ENCODE peak calls at places on chromosomes 11 and 22, in nine cellular contexts. One of them, this sample, is unnamed.

GRCh38 chr11:128315933-128316332 is 271.4 kb downstream of the ETS1 start:
- DNase-seq in PC-9: no peak
- DNase-seq in SJSA1: no peak
- DNase-seq in A549: no peak
- DNase-seq in CD4-positive, CD25-positive, alpha-beta regulatory T cell: no peak
- DNase-seq in heart right ventricle: no peak
- DNase-seq in kidney: no peak
- DNase-seq in colonic mucosa: no peak
- DNase-seq in suprapubic skin: no peak
- DNase-seq in this sample: no peak

GRCh38 chr22:36237462-36238347 is 1.6 kb downstream of the APOL2 start:
- DNase-seq in PC-9: peak; percentile 48
- DNase-seq in SJSA1: no peak
- DNase-seq in A549: no peak
- DNase-seq in CD4-positive, CD25-positive, alpha-beta regulatory T cell: peak; percentile 66
- DNase-seq in heart right ventricle: no peak
- DNase-seq in kidney: no peak
- DNase-seq in colonic mucosa: no peak
- DNase-seq in suprapubic skin: no peak
- DNase-seq in this sample: no peak

GRCh38 chr11:114280696-114281095 is 15.5 kb upstream of the NNMT start:
- DNase-seq in PC-9: no peak
- DNase-seq in SJSA1: peak; percentile 70
- DNase-seq in A549: peak; percentile 89
- DNase-seq in CD4-positive, CD25-positive, alpha-beta regulatory T cell: peak; percentile 51
- DNase-seq in heart right ventricle: peak; percentile 41
- DNase-seq in kidney: peak; percentile 89
- DNase-seq in colonic mucosa: peak; percentile 59
- DNase-seq in suprapubic skin: peak; percentile 86
- DNase-seq in this sample: peak; percentile 58

GRCh38 chr22:41447435-41448188 is 1.0 kb upstream of the TOB2 start:
- DNase-seq in PC-9: peak; percentile 52
- DNase-seq in SJSA1: peak; percentile 73
- DNase-seq in A549: peak; percentile 60
- DNase-seq in CD4-positive, CD25-positive, alpha-beta regulatory T cell: peak; percentile 70
- DNase-seq in heart right ventricle: peak; percentile 79
- DNase-seq in kidney: peak; percentile 91
- DNase-seq in colonic mucosa: peak; percentile 74
- DNase-seq in suprapubic skin: peak; percentile 85
- DNase-seq in this sample: peak; percentile 65

GRCh38 chr11:12691473-12691872 is 17.3 kb downstream of the TEAD1 start:
- DNase-seq in PC-9: no peak
- DNase-seq in SJSA1: no peak
- DNase-seq in A549: no peak
- DNase-seq in CD4-positive, CD25-positive, alpha-beta regulatory T cell: no peak
- DNase-seq in heart right ventricle: no peak
- DNase-seq in kidney: no peak
- DNase-seq in colonic mucosa: no peak
- DNase-seq in suprapubic skin: no peak
- DNase-seq in this sample: no peak

GRCh38 chr22:19943665-19944026 is 2.0 kb upstream of the TXNRD2 start:
- DNase-seq in PC-9: no peak
- DNase-seq in SJSA1: peak; percentile 92
- DNase-seq in A549: peak; percentile 46
- DNase-seq in CD4-positive, CD25-positive, alpha-beta regulatory T cell: peak; percentile 18
- DNase-seq in heart right ventricle: no peak
- DNase-seq in kidney: peak; percentile 32
- DNase-seq in colonic mucosa: no peak
- DNase-seq in suprapubic skin: no peak
- DNase-seq in this sample: no peak

GRCh38 chr11:11155962-11156815 is 196.9 kb downstream of the CSNK2A3 start:
- DNase-seq in PC-9: no peak
- DNase-seq in SJSA1: no peak
- DNase-seq in A549: peak; percentile 9
- DNase-seq in CD4-positive, CD25-positive, alpha-beta regulatory T cell: peak; percentile 62
- DNase-seq in heart right ventricle: peak; percentile 26
- DNase-seq in kidney: no peak
- DNase-seq in colonic mucosa: no peak
- DNase-seq in suprapubic skin: no peak
- DNase-seq in this sample: no peak

GRCh38 chr22:23831261-23831660 is 7.5 kb downstream of the DERL3 start:
- DNase-seq in PC-9: no peak
- DNase-seq in SJSA1: no peak
- DNase-seq in A549: no peak
- DNase-seq in CD4-positive, CD25-positive, alpha-beta regulatory T cell: no peak
- DNase-seq in heart right ventricle: no peak
- DNase-seq in kidney: peak; percentile 25
- DNase-seq in colonic mucosa: no peak
- DNase-seq in suprapubic skin: peak; percentile 36
- DNase-seq in this sample: no peak

GRCh38 chr11:77776455-77776854 is 44.1 kb downstream of the RSF1 start:
- DNase-seq in PC-9: no peak
- DNase-seq in SJSA1: no peak
- DNase-seq in A549: peak; percentile 21
- DNase-seq in CD4-positive, CD25-positive, alpha-beta regulatory T cell: peak; percentile 44
- DNase-seq in heart right ventricle: no peak
- DNase-seq in kidney: no peak
- DNase-seq in colonic mucosa: no peak
- DNase-seq in suprapubic skin: no peak
- DNase-seq in this sample: no peak

GRCh38 chr22:50082197-50082715 is 3.0 kb downstream of the MLC1 start:
- DNase-seq in PC-9: no peak
- DNase-seq in SJSA1: no peak
- DNase-seq in A549: no peak
- DNase-seq in CD4-positive, CD25-positive, alpha-beta regulatory T cell: no peak
- DNase-seq in heart right ventricle: no peak
- DNase-seq in kidney: no peak
- DNase-seq in colonic mucosa: no peak
- DNase-seq in suprapubic skin: no peak
- DNase-seq in this sample: no peak

GRCh38 chr22:27776410-27776958 is 25.1 kb downstream of the MN1 start:
- DNase-seq in PC-9: no peak
- DNase-seq in SJSA1: peak; percentile 59
- DNase-seq in A549: no peak
- DNase-seq in CD4-positive, CD25-positive, alpha-beta regulatory T cell: no peak
- DNase-seq in heart right ventricle: no peak
- DNase-seq in kidney: no peak
- DNase-seq in colonic mucosa: no peak
- DNase-seq in suprapubic skin: no peak
- DNase-seq in this sample: no peak

GRCh38 chr11:133928628-133929059 is 28.1 kb downstream of the IGSF9B start:
- DNase-seq in PC-9: no peak
- DNase-seq in SJSA1: no peak
- DNase-seq in A549: no peak
- DNase-seq in CD4-positive, CD25-positive, alpha-beta regulatory T cell: peak; percentile 93
- DNase-seq in heart right ventricle: no peak
- DNase-seq in kidney: no peak
- DNase-seq in colonic mucosa: peak; percentile 38
- DNase-seq in suprapubic skin: no peak
- DNase-seq in this sample: no peak

GRCh38 chr11:68213555-68214172 is 568 bp upstream of the KMT5B start:
- DNase-seq in PC-9: peak; percentile 72
- DNase-seq in SJSA1: peak; percentile 100
- DNase-seq in A549: peak; percentile 98
- DNase-seq in CD4-positive, CD25-positive, alpha-beta regulatory T cell: peak; percentile 94
- DNase-seq in heart right ventricle: peak; percentile 87
- DNase-seq in kidney: peak; percentile 96
- DNase-seq in colonic mucosa: peak; percentile 79
- DNase-seq in suprapubic skin: peak; percentile 88
- DNase-seq in this sample: peak; percentile 79

GRCh38 chr22:20745177-20745576 is 28.7 kb upstream of the SERPIND1 start:
- DNase-seq in PC-9: no peak
- DNase-seq in SJSA1: no peak
- DNase-seq in A549: no peak
- DNase-seq in CD4-positive, CD25-positive, alpha-beta regulatory T cell: no peak
- DNase-seq in heart right ventricle: no peak
- DNase-seq in kidney: no peak
- DNase-seq in colonic mucosa: no peak
- DNase-seq in suprapubic skin: no peak
- DNase-seq in this sample: no peak

GRCh38 chr11:10459029-10459970 is 4.2 kb downstream of the AMPD3 start:
- DNase-seq in PC-9: no peak
- DNase-seq in SJSA1: no peak
- DNase-seq in A549: no peak
- DNase-seq in CD4-positive, CD25-positive, alpha-beta regulatory T cell: peak; percentile 90
- DNase-seq in heart right ventricle: no peak
- DNase-seq in kidney: no peak
- DNase-seq in colonic mucosa: no peak
- DNase-seq in suprapubic skin: no peak
- DNase-seq in this sample: no peak

DNA sequence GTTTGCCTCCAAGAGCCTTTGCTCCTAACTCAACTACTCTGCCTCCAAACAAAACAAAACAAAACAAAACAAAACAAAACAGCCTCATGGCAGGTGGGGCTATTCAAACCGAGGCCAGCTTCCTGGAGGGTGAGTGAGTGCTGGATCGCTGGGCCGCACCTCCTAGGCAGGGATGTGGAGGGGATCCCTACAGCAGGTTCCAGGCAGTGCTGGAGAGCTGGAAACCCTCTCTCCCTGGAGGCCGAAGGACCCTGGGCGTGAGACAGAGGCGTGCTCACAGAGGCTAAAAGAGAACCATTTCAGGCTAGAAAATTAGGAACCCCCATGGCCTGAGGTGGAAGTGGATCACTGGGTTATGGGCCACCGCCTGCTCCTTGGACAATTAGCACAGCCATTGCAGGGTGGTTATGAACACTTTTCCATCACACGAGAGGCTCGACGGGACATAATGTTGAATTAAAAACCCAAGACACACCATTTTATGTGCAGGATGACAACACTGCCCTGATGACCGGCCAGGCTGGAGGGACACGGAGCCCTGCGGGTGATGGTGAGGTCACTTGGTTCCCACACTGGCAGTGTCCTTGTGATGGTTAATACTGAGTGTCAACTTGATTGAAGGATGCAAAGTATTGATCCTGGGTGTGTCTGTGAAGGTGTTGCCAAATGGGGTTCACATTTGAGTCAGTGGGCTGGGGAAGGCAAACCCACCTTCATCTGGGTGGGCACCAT is 35.2 kb downstream of the SHISAL1 start:
- DNase-seq in PC-9: no peak
- DNase-seq in SJSA1: no peak
- DNase-seq in A549: no peak
- DNase-seq in CD4-positive, CD25-positive, alpha-beta regulatory T cell: no peak
- DNase-seq in heart right ventricle: no peak
- DNase-seq in kidney: peak; percentile 23
- DNase-seq in colonic mucosa: no peak
- DNase-seq in suprapubic skin: no peak
- DNase-seq in this sample: no peak
- H3K4me1 ChIP-seq in PC-9: no peaks in the 10 kb centered on the region
- H3K4me1 ChIP-seq in SJSA1: no peaks in the 10 kb centered on the region
- H3K4me1 ChIP-seq in A549: no peaks in the 10 kb centered on the region
- H3K4me1 ChIP-seq in CD4-positive, CD25-positive, alpha-beta regulatory T cell: no peaks in the 10 kb centered on the region
- H3K4me1 ChIP-seq in heart right ventricle: no peaks in the 10 kb centered on the region
- H3K4me1 ChIP-seq in kidney: no peaks in the 10 kb centered on the region
- H3K4me1 ChIP-seq in colonic mucosa: no peaks in the 10 kb centered on the region
- H3K4me1 ChIP-seq in suprapubic skin: no peaks in the 10 kb centered on the region
- H3K4me1 ChIP-seq in this sample: no peaks in the 10 kb centered on the region

GRCh38 chr11:102915044-102915375 is 40.2 kb upstream of the MMP12 start:
- DNase-seq in PC-9: no peak
- DNase-seq in SJSA1: no peak
- DNase-seq in A549: no peak
- DNase-seq in CD4-positive, CD25-positive, alpha-beta regulatory T cell: no peak
- DNase-seq in heart right ventricle: no peak
- DNase-seq in kidney: no peak
- DNase-seq in colonic mucosa: no peak
- DNase-seq in suprapubic skin: no peak
- DNase-seq in this sample: no peak
- H3K4me1 ChIP-seq in PC-9: peaks cover 24% of the 10 kb centered on the region
- H3K4me1 ChIP-seq in SJSA1: no peaks in the 10 kb centered on the region
- H3K4me1 ChIP-seq in A549: no peaks in the 10 kb centered on the region
- H3K4me1 ChIP-seq in CD4-positive, CD25-positive, alpha-beta regulatory T cell: no peaks in the 10 kb centered on the region
- H3K4me1 ChIP-seq in heart right ventricle: no peaks in the 10 kb centered on the region
- H3K4me1 ChIP-seq in kidney: no peaks in the 10 kb centered on the region
- H3K4me1 ChIP-seq in colonic mucosa: no peaks in the 10 kb centered on the region
- H3K4me1 ChIP-seq in suprapubic skin: no peaks in the 10 kb centered on the region
- H3K4me1 ChIP-seq in this sample: no peaks in the 10 kb centered on the region

GRCh38 chr11:14132312-14132711 is 169.8 kb downstream of the SPON1 start:
- DNase-seq in PC-9: no peak
- DNase-seq in SJSA1: no peak
- DNase-seq in A549: no peak
- DNase-seq in CD4-positive, CD25-positive, alpha-beta regulatory T cell: no peak
- DNase-seq in heart right ventricle: no peak
- DNase-seq in kidney: no peak
- DNase-seq in colonic mucosa: peak; percentile 34
- DNase-seq in suprapubic skin: no peak
- DNase-seq in this sample: no peak

GRCh38 chr11:14125529-14125928 is 163.0 kb downstream of the SPON1 start:
- DNase-seq in PC-9: peak; percentile 74
- DNase-seq in SJSA1: no peak
- DNase-seq in A549: no peak
- DNase-seq in CD4-positive, CD25-positive, alpha-beta regulatory T cell: no peak
- DNase-seq in heart right ventricle: no peak
- DNase-seq in kidney: no peak
- DNase-seq in colonic mucosa: no peak
- DNase-seq in suprapubic skin: no peak
- DNase-seq in this sample: no peak

GRCh38 chr11:14124886-14125285 is 162.4 kb downstream of the SPON1 start:
- DNase-seq in PC-9: no peak
- DNase-seq in SJSA1: no peak
- DNase-seq in A549: no peak
- DNase-seq in CD4-positive, CD25-positive, alpha-beta regulatory T cell: no peak
- DNase-seq in heart right ventricle: no peak
- DNase-seq in kidney: no peak
- DNase-seq in colonic mucosa: no peak
- DNase-seq in suprapubic skin: no peak
- DNase-seq in this sample: no peak

GRCh38 chr11:14124345-14124744 is 161.8 kb downstream of the SPON1 start:
- DNase-seq in PC-9: no peak
- DNase-seq in SJSA1: no peak
- DNase-seq in A549: no peak
- DNase-seq in CD4-positive, CD25-positive, alpha-beta regulatory T cell: no peak
- DNase-seq in heart right ventricle: no peak
- DNase-seq in kidney: no peak
- DNase-seq in colonic mucosa: no peak
- DNase-seq in suprapubic skin: no peak
- DNase-seq in this sample: no peak

GRCh38 chr11:14127679-14128078 is 165.2 kb downstream of the SPON1 start:
- DNase-seq in PC-9: no peak
- DNase-seq in SJSA1: no peak
- DNase-seq in A549: no peak
- DNase-seq in CD4-positive, CD25-positive, alpha-beta regulatory T cell: no peak
- DNase-seq in heart right ventricle: no peak
- DNase-seq in kidney: no peak
- DNase-seq in colonic mucosa: no peak
- DNase-seq in suprapubic skin: no peak
- DNase-seq in this sample: no peak
- H3K4me1 ChIP-seq in PC-9: peaks cover 6% of the 10 kb centered on the region
- H3K4me1 ChIP-seq in SJSA1: no peaks in the 10 kb centered on the region
- H3K4me1 ChIP-seq in A549: no peaks in the 10 kb centered on the region
- H3K4me1 ChIP-seq in CD4-positive, CD25-positive, alpha-beta regulatory T cell: no peaks in the 10 kb centered on the region
- H3K4me1 ChIP-seq in heart right ventricle: peaks cover 7% of the 10 kb centered on the region
- H3K4me1 ChIP-seq in kidney: no peaks in the 10 kb centered on the region
- H3K4me1 ChIP-seq in colonic mucosa: no peaks in the 10 kb centered on the region
- H3K4me1 ChIP-seq in suprapubic skin: peaks cover 7% of the 10 kb centered on the region
- H3K4me1 ChIP-seq in this sample: no peaks in the 10 kb centered on the region

DNA sequence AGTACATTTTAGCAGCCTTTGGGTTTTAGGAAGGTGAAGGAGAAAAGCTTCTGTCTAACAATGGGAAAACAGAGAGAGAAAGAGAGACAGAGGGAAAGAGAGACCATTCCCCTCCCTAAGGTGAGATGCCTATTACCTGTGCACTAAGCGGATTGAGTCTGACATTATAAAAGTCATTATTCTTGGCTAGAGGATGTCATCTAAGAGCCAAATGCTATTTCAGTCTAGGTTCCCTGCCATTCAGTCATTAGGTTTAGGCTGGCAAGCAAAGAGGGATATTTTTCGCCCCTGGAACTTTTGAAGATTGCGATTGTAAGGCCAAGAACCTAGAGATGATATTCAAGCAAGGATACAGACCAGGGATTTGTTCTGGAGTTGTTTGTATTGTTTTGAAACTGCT is 7.2 kb downstream of the BLID start:
- DNase-seq in PC-9: no peak
- DNase-seq in SJSA1: no peak
- DNase-seq in A549: no peak
- DNase-seq in CD4-positive, CD25-positive, alpha-beta regulatory T cell: no peak
- DNase-seq in heart right ventricle: no peak
- DNase-seq in kidney: no peak
- DNase-seq in colonic mucosa: no peak
- DNase-seq in suprapubic skin: no peak
- DNase-seq in this sample: no peak
- H3K4me1 ChIP-seq in PC-9: no peaks in the 10 kb centered on the region
- H3K4me1 ChIP-seq in SJSA1: peaks cover 6% of the 10 kb centered on the region
- H3K4me1 ChIP-seq in A549: peaks cover 12% of the 10 kb centered on the region
- H3K4me1 ChIP-seq in CD4-positive, CD25-positive, alpha-beta regulatory T cell: no peaks in the 10 kb centered on the region
- H3K4me1 ChIP-seq in heart right ventricle: peaks cover 10% of the 10 kb centered on the region
- H3K4me1 ChIP-seq in kidney: no peaks in the 10 kb centered on the region
- H3K4me1 ChIP-seq in colonic mucosa: no peaks in the 10 kb centered on the region
- H3K4me1 ChIP-seq in suprapubic skin: no peaks in the 10 kb centered on the region
- H3K4me1 ChIP-seq in this sample: no peaks in the 10 kb centered on the region